ENCODE peak calls at places on chromosomes 16 and 17, in nine cellular contexts. X is activated naive CD4-positive, alpha-beta T cell treated with anti-CD3 and anti-CD28 coated beads, Interleukin-2, amount 50 U/mL, for 16 hours; B is choroid plexus epithelial cell; M is A549; S is globus pallidus; O is transverse colon; R is stimulated activated CD4-positive, alpha-beta T cell treated with anti-CD3 and anti-CD28 coated beads, Interleukin-15, amount 100 ng/mL, for 24 hours; D is tibial artery; C is naive thymus-derived CD8-positive, alpha-beta T cell. Z is an unnamed sample.

GRCh38 chr17:82282239-82283207 is 9.0 kb upstream of the CSNK1D start:
- DNase-seq in X (no peak), B (no peak), M (no peak), S (no peak), O (no peak), R (no peak), D (no peak), C (no peak), Z (no peak)

GRCh38 chr16:87560428-87561199 is 41.7 kb upstream of the JPH3 start:
- DNase-seq in X (no peak), B (peak), M (peak), S (no peak), O (peak), R (peak), D (peak), C (peak), Z (no peak)

GRCh38 chr17:39667262-39668140 is 752 bp upstream of the PNMT start:
- DNase-seq in X (no peak), B (no peak), M (no peak), S (no peak), O (peak), R (peak), D (peak), C (no peak), Z (no peak)

GRCh38 chr17:2689411-2690164 is 22.0 kb downstream of the CLUH start:
- DNase-seq in X (no peak), B (no peak), M (no peak), S (no peak), O (no peak), R (no peak), D (no peak), C (no peak), Z (no peak)

GRCh38 chr16:3484328-3485096 is 10.8 kb downstream of the C16orf90 start:
- DNase-seq in X (no peak), B (no peak), M (no peak), S (peak), O (no peak), R (no peak), D (no peak), C (no peak), Z (no peak)

GRCh38 chr16:8894736-8895334 is 12.7 kb downstream of the LITAFD start:
- DNase-seq in X (no peak), B (no peak), M (no peak), S (no peak), O (no peak), R (no peak), D (peak), C (no peak), Z (no peak)

GRCh38 chr16:3022208-3022696 is 1.5 kb downstream of the HCFC1R1 start:
- DNase-seq in X (peak), B (peak), M (peak), S (peak), O (peak), R (peak), D (peak), C (peak), Z (no peak)

GRCh38 chr17:39219647-39220154 is 6.0 kb downstream of the STAC2 start:
- DNase-seq in X (no peak), B (no peak), M (no peak), S (peak), O (no peak), R (no peak), D (peak), C (no peak), Z (no peak)

GRCh38 chr17:62825182-62825581 is 17.1 kb upstream of the MARCHF10 start:
- DNase-seq in X (no peak), B (no peak), M (no peak), S (no peak), O (no peak), R (no peak), D (no peak), C (no peak), Z (no peak)

GRCh38 chr17:81867123-81867951 is 3.8 kb downstream of the ARHGDIA start:
- DNase-seq in X (no peak), B (peak), M (no peak), S (no peak), O (peak), R (peak), D (no peak), C (no peak), Z (no peak)

GRCh38 chr16:52128407-52128806 is 418.5 kb downstream of the TOX3 start:
- DNase-seq in X (no peak), B (no peak), M (no peak), S (peak), O (no peak), R (no peak), D (no peak), C (no peak), Z (no peak)

GRCh38 chr16:67530013-67530939 is 1.6 kb downstream of the RIPOR1 start:
- DNase-seq in X (no peak), B (peak), M (no peak), S (peak), O (peak), R (peak), D (peak), C (peak), Z (no peak)

GRCh38 chr16:52035406-52035805 is 511.5 kb downstream of the TOX3 start:
- DNase-seq in X (no peak), B (no peak), M (no peak), S (no peak), O (no peak), R (no peak), D (no peak), C (no peak), Z (no peak)

GRCh38 chr17:70855401-70856054 is 686.2 kb downstream of the KCNJ2 start:
- DNase-seq in X (no peak), B (peak), M (no peak), S (no peak), O (no peak), R (no peak), D (no peak), C (no peak), Z (peak)

GRCh38 chr17:37608369-37609169 is 649 bp downstream of the SYNRG start:
- DNase-seq in X (peak), B (peak), M (peak), S (peak), O (no peak), R (no peak), D (no peak), C (peak), Z (no peak)

GRCh38 chr16:85015481-85016177 is 4.3 kb upstream of the ZDHHC7 start:
- DNase-seq in X (no peak), B (peak), M (no peak), S (no peak), O (no peak), R (no peak), D (no peak), C (no peak), Z (no peak)

GRCh38 chr16:85142129-85142513 is 29.8 kb upstream of the CIBAR2 start:
- DNase-seq in X (no peak), B (no peak), M (no peak), S (no peak), O (no peak), R (no peak), D (no peak), C (no peak), Z (no peak)

GRCh38 chr16:78749745-78750268 is 650.4 kb downstream of the WWOX start:
- DNase-seq in X (no peak), B (no peak), M (no peak), S (no peak), O (no peak), R (no peak), D (no peak), C (no peak), Z (no peak)

GRCh38 chr17:4947010-4947410 is 1.3 kb downstream of the PFN1 start:
- DNase-seq in X (peak), B (no peak), M (no peak), S (no peak), O (no peak), R (no peak), D (no peak), C (no peak), Z (no peak)

GRCh38 chr17:29585080-29585751 is 4.2 kb downstream of the GIT1 start:
- DNase-seq in X (peak), B (peak), M (no peak), S (no peak), O (no peak), R (no peak), D (peak), C (peak), Z (no peak)

GRCh38 chr16:695355-696089 is 5.3 kb upstream of the WDR24 start:
- DNase-seq in X (peak), B (no peak), M (no peak), S (no peak), O (peak), R (peak), D (no peak), C (peak), Z (no peak)

GRCh38 chr17:74430706-74431567 is 951 bp upstream of the GPRC5C start:
- DNase-seq in X (no peak), B (peak), M (peak), S (peak), O (peak), R (peak), D (peak), C (no peak), Z (peak)

GRCh38 chr17:67246398-67246647 is 1.3 kb upstream of the HELZ start:
- DNase-seq in X (no peak), B (peak), M (no peak), S (no peak), O (no peak), R (no peak), D (no peak), C (no peak), Z (no peak)

GRCh38 chr16:47904691-47905090 is 251.1 kb downstream of the ABCC12 start:
- DNase-seq in X (no peak), B (no peak), M (no peak), S (no peak), O (no peak), R (no peak), D (no peak), C (no peak), Z (no peak)

GRCh38 chr16:67430504-67431076 is 331 bp upstream of the HSD11B2 start:
- DNase-seq in X (peak), B (no peak), M (peak), S (no peak), O (peak), R (peak), D (no peak), C (peak), Z (no peak)

GRCh38 chr17:17021194-17021863 is 20.9 kb upstream of the MPRIP start:
- DNase-seq in X (no peak), B (no peak), M (peak), S (peak), O (peak), R (no peak), D (peak), C (no peak), Z (no peak)

GRCh38 chr17:79269620-79270019 is 195.0 kb downstream of the ENGASE start:
- DNase-seq in X (no peak), B (no peak), M (no peak), S (no peak), O (no peak), R (no peak), D (no peak), C (no peak), Z (no peak)

GRCh38 chr17:31722251-31723056 is 136.6 kb downstream of the COPRS start:
- DNase-seq in X (no peak), B (peak), M (no peak), S (no peak), O (no peak), R (no peak), D (no peak), C (no peak), Z (no peak)

GRCh38 chr16:57234707-57235092 is 10.4 kb upstream of the ARL2BP start:
- DNase-seq in X (no peak), B (no peak), M (no peak), S (no peak), O (no peak), R (no peak), D (no peak), C (no peak), Z (no peak)

GRCh38 chr16:12057276-12057675 is 80.7 kb downstream of the SNX29 start:
- DNase-seq in X (no peak), B (peak), M (no peak), S (no peak), O (peak), R (no peak), D (no peak), C (no peak), Z (no peak)

GRCh38 chr16:75459691-75460090 is 4.8 kb downstream of the TMEM170A start:
- DNase-seq in X (no peak), B (no peak), M (no peak), S (no peak), O (no peak), R (no peak), D (no peak), C (no peak), Z (no peak)

GRCh38 chr17:5422505-5422904 is 2.5 kb downstream of the RPAIN start:
- DNase-seq in X (no peak), B (peak), M (peak), S (no peak), O (no peak), R (no peak), D (no peak), C (no peak), Z (no peak)

GRCh38 chr16:13480801-13481200 is 439.2 kb upstream of the ERCC4 start:
- DNase-seq in X (no peak), B (no peak), M (no peak), S (no peak), O (no peak), R (no peak), D (no peak), C (no peak), Z (no peak)

GRCh38 chr17:17971431-17972125 is 622 bp downstream of the TOM1L2 start:
- DNase-seq in X (peak), B (no peak), M (peak), S (no peak), O (peak), R (no peak), D (peak), C (peak), Z (no peak)

GRCh38 chr17:43403846-43404245 is 5.1 kb downstream of the ARL4D start:
- DNase-seq in X (no peak), B (no peak), M (no peak), S (no peak), O (no peak), R (no peak), D (no peak), C (no peak), Z (no peak)

GRCh38 chr17:72693147-72693878 is 399.2 kb downstream of the SLC39A11 start:
- DNase-seq in X (no peak), B (no peak), M (no peak), S (no peak), O (no peak), R (no peak), D (no peak), C (no peak), Z (no peak)

GRCh38 chr16:47927330-47927729 is 228.5 kb downstream of the ABCC12 start:
- DNase-seq in X (no peak), B (peak), M (no peak), S (no peak), O (no peak), R (no peak), D (no peak), C (no peak), Z (no peak)

GRCh38 chr17:36511216-36511615 is 23.5 kb downstream of the MYO19 start:
- DNase-seq in X (no peak), B (no peak), M (no peak), S (no peak), O (no peak), R (no peak), D (no peak), C (no peak), Z (no peak)

GRCh38 chr17:31853911-31854470 is 5.1 kb downstream of the COPRS start:
- DNase-seq in X (no peak), B (no peak), M (no peak), S (no peak), O (no peak), R (no peak), D (no peak), C (no peak), Z (no peak)

GRCh38 chr16:17432902-17433576 is 37.7 kb downstream of the XYLT1 start:
- DNase-seq in X (no peak), B (peak), M (no peak), S (no peak), O (no peak), R (no peak), D (no peak), C (no peak), Z (no peak)